ENCODE peak calls at places on chromosomes 5 and 9, in nine cellular contexts. One of them, this sample, is unnamed.

GRCh38 chr5:117615226-117615625 is 1040.6 kb upstream of the SEMA6A start:
- DNase-seq in lung microvascular endothelial cell: no peak
- DNase-seq in AG08396: no peak
- DNase-seq in aorta: no peak
- DNase-seq in HFF-Myc: no peak
- DNase-seq in A549: no peak
- DNase-seq in cardiac fibroblast: no peak
- DNase-seq in stimulated activated CD4-positive, alpha-beta T cell treated with anti-CD3 and anti-CD28 coated beads, Interleukin-15, amount 100 ng/mL, for 48 hours: no peak
- DNase-seq in substantia nigra: no peak
- DNase-seq in this sample: no peak

GRCh38 chr5:155402927-155403645 is 389.5 kb downstream of the KIF4B start:
- DNase-seq in lung microvascular endothelial cell: no peak
- DNase-seq in AG08396: no peak
- DNase-seq in aorta: no peak
- DNase-seq in HFF-Myc: no peak
- DNase-seq in A549: no peak
- DNase-seq in cardiac fibroblast: no peak
- DNase-seq in stimulated activated CD4-positive, alpha-beta T cell treated with anti-CD3 and anti-CD28 coated beads, Interleukin-15, amount 100 ng/mL, for 48 hours: no peak
- DNase-seq in substantia nigra: no peak
- DNase-seq in this sample: no peak

GRCh38 chr9:101387871-101388506 is 3.2 kb upstream of the BAAT start:
- DNase-seq in lung microvascular endothelial cell: peak
- DNase-seq in AG08396: peak
- DNase-seq in aorta: no peak
- DNase-seq in HFF-Myc: no peak
- DNase-seq in A549: no peak
- DNase-seq in cardiac fibroblast: peak
- DNase-seq in stimulated activated CD4-positive, alpha-beta T cell treated with anti-CD3 and anti-CD28 coated beads, Interleukin-15, amount 100 ng/mL, for 48 hours: no peak
- DNase-seq in substantia nigra: no peak
- DNase-seq in this sample: no peak

GRCh38 chr5:113527746-113528145 is 14.3 kb downstream of the YTHDC2 start:
- DNase-seq in lung microvascular endothelial cell: no peak
- DNase-seq in AG08396: no peak
- DNase-seq in aorta: no peak
- DNase-seq in HFF-Myc: no peak
- DNase-seq in A549: no peak
- DNase-seq in cardiac fibroblast: no peak
- DNase-seq in stimulated activated CD4-positive, alpha-beta T cell treated with anti-CD3 and anti-CD28 coated beads, Interleukin-15, amount 100 ng/mL, for 48 hours: no peak
- DNase-seq in substantia nigra: no peak
- DNase-seq in this sample: peak

GRCh38 chr9:38388283-38389223 is 3.9 kb upstream of the ALDH1B1 start:
- DNase-seq in lung microvascular endothelial cell: no peak
- DNase-seq in AG08396: peak
- DNase-seq in aorta: peak
- DNase-seq in HFF-Myc: no peak
- DNase-seq in A549: no peak
- DNase-seq in cardiac fibroblast: peak
- DNase-seq in stimulated activated CD4-positive, alpha-beta T cell treated with anti-CD3 and anti-CD28 coated beads, Interleukin-15, amount 100 ng/mL, for 48 hours: no peak
- DNase-seq in substantia nigra: no peak
- DNase-seq in this sample: peak

GRCh38 chr5:7494446-7495132 is 98.7 kb downstream of the ADCY2 start:
- DNase-seq in lung microvascular endothelial cell: no peak
- DNase-seq in AG08396: no peak
- DNase-seq in aorta: no peak
- DNase-seq in HFF-Myc: no peak
- DNase-seq in A549: no peak
- DNase-seq in cardiac fibroblast: no peak
- DNase-seq in stimulated activated CD4-positive, alpha-beta T cell treated with anti-CD3 and anti-CD28 coated beads, Interleukin-15, amount 100 ng/mL, for 48 hours: no peak
- DNase-seq in substantia nigra: no peak
- DNase-seq in this sample: no peak

GRCh38 chr9:133604856-133605255 is 4.3 kb downstream of the FAM163B start:
- DNase-seq in lung microvascular endothelial cell: no peak
- DNase-seq in AG08396: no peak
- DNase-seq in aorta: peak
- DNase-seq in HFF-Myc: no peak
- DNase-seq in A549: no peak
- DNase-seq in cardiac fibroblast: no peak
- DNase-seq in stimulated activated CD4-positive, alpha-beta T cell treated with anti-CD3 and anti-CD28 coated beads, Interleukin-15, amount 100 ng/mL, for 48 hours: no peak
- DNase-seq in substantia nigra: no peak
- DNase-seq in this sample: no peak

GRCh38 chr5:119070578-119070827 is 384 bp upstream of the DMXL1 start:
- DNase-seq in lung microvascular endothelial cell: no peak
- DNase-seq in AG08396: no peak
- DNase-seq in aorta: peak
- DNase-seq in HFF-Myc: no peak
- DNase-seq in A549: peak
- DNase-seq in cardiac fibroblast: no peak
- DNase-seq in stimulated activated CD4-positive, alpha-beta T cell treated with anti-CD3 and anti-CD28 coated beads, Interleukin-15, amount 100 ng/mL, for 48 hours: no peak
- DNase-seq in substantia nigra: peak
- DNase-seq in this sample: no peak

GRCh38 chr9:1747568-1747967 is 267.6 kb upstream of the SMARCA2 start:
- DNase-seq in lung microvascular endothelial cell: no peak
- DNase-seq in AG08396: no peak
- DNase-seq in aorta: no peak
- DNase-seq in HFF-Myc: no peak
- DNase-seq in A549: no peak
- DNase-seq in cardiac fibroblast: no peak
- DNase-seq in stimulated activated CD4-positive, alpha-beta T cell treated with anti-CD3 and anti-CD28 coated beads, Interleukin-15, amount 100 ng/mL, for 48 hours: no peak
- DNase-seq in substantia nigra: no peak
- DNase-seq in this sample: no peak

GRCh38 chr5:96963267-96963666 is 27.4 kb downstream of the LNPEP start:
- DNase-seq in lung microvascular endothelial cell: peak
- DNase-seq in AG08396: peak
- DNase-seq in aorta: no peak
- DNase-seq in HFF-Myc: peak
- DNase-seq in A549: no peak
- DNase-seq in cardiac fibroblast: peak
- DNase-seq in stimulated activated CD4-positive, alpha-beta T cell treated with anti-CD3 and anti-CD28 coated beads, Interleukin-15, amount 100 ng/mL, for 48 hours: peak
- DNase-seq in substantia nigra: no peak
- DNase-seq in this sample: peak

GRCh38 chr9:122134822-122135528 is 24.6 kb downstream of the NDUFA8 start:
- DNase-seq in lung microvascular endothelial cell: peak
- DNase-seq in AG08396: no peak
- DNase-seq in aorta: no peak
- DNase-seq in HFF-Myc: no peak
- DNase-seq in A549: no peak
- DNase-seq in cardiac fibroblast: peak
- DNase-seq in stimulated activated CD4-positive, alpha-beta T cell treated with anti-CD3 and anti-CD28 coated beads, Interleukin-15, amount 100 ng/mL, for 48 hours: no peak
- DNase-seq in substantia nigra: no peak
- DNase-seq in this sample: no peak

GRCh38 chr5:141677415-141677814 is 4.6 kb downstream of the ARAP3 start:
- DNase-seq in lung microvascular endothelial cell: peak
- DNase-seq in AG08396: no peak
- DNase-seq in aorta: no peak
- DNase-seq in HFF-Myc: no peak
- DNase-seq in A549: peak
- DNase-seq in cardiac fibroblast: no peak
- DNase-seq in stimulated activated CD4-positive, alpha-beta T cell treated with anti-CD3 and anti-CD28 coated beads, Interleukin-15, amount 100 ng/mL, for 48 hours: no peak
- DNase-seq in substantia nigra: no peak
- DNase-seq in this sample: no peak

GRCh38 chr9:70510157-70510770 is 95.8 kb upstream of the KLF9 start:
- DNase-seq in lung microvascular endothelial cell: peak
- DNase-seq in AG08396: no peak
- DNase-seq in aorta: no peak
- DNase-seq in HFF-Myc: no peak
- DNase-seq in A549: peak
- DNase-seq in cardiac fibroblast: no peak
- DNase-seq in stimulated activated CD4-positive, alpha-beta T cell treated with anti-CD3 and anti-CD28 coated beads, Interleukin-15, amount 100 ng/mL, for 48 hours: no peak
- DNase-seq in substantia nigra: peak
- DNase-seq in this sample: no peak

GRCh38 chr9:106682420-106682819 is 180.5 kb upstream of the ZNF462 start:
- DNase-seq in lung microvascular endothelial cell: no peak
- DNase-seq in AG08396: no peak
- DNase-seq in aorta: no peak
- DNase-seq in HFF-Myc: no peak
- DNase-seq in A549: no peak
- DNase-seq in cardiac fibroblast: no peak
- DNase-seq in stimulated activated CD4-positive, alpha-beta T cell treated with anti-CD3 and anti-CD28 coated beads, Interleukin-15, amount 100 ng/mL, for 48 hours: no peak
- DNase-seq in substantia nigra: no peak
- DNase-seq in this sample: no peak

GRCh38 chr5:40378431-40379175 is 301.1 kb upstream of the PTGER4 start:
- DNase-seq in lung microvascular endothelial cell: no peak
- DNase-seq in AG08396: no peak
- DNase-seq in aorta: no peak
- DNase-seq in HFF-Myc: no peak
- DNase-seq in A549: no peak
- DNase-seq in cardiac fibroblast: no peak
- DNase-seq in stimulated activated CD4-positive, alpha-beta T cell treated with anti-CD3 and anti-CD28 coated beads, Interleukin-15, amount 100 ng/mL, for 48 hours: no peak
- DNase-seq in substantia nigra: no peak
- DNase-seq in this sample: no peak

GRCh38 chr9:14702200-14702599 is 9.0 kb upstream of the ZDHHC21 start:
- DNase-seq in lung microvascular endothelial cell: no peak
- DNase-seq in AG08396: no peak
- DNase-seq in aorta: no peak
- DNase-seq in HFF-Myc: no peak
- DNase-seq in A549: no peak
- DNase-seq in cardiac fibroblast: no peak
- DNase-seq in stimulated activated CD4-positive, alpha-beta T cell treated with anti-CD3 and anti-CD28 coated beads, Interleukin-15, amount 100 ng/mL, for 48 hours: no peak
- DNase-seq in substantia nigra: no peak
- DNase-seq in this sample: no peak

GRCh38 chr5:118611332-118611945 is 376.9 kb downstream of the DTWD2 start:
- DNase-seq in lung microvascular endothelial cell: peak
- DNase-seq in AG08396: peak
- DNase-seq in aorta: no peak
- DNase-seq in HFF-Myc: peak
- DNase-seq in A549: peak
- DNase-seq in cardiac fibroblast: peak
- DNase-seq in stimulated activated CD4-positive, alpha-beta T cell treated with anti-CD3 and anti-CD28 coated beads, Interleukin-15, amount 100 ng/mL, for 48 hours: no peak
- DNase-seq in substantia nigra: no peak
- DNase-seq in this sample: peak

GRCh38 chr5:128844354-128844923 is 120.8 kb upstream of the SLC27A6 start:
- DNase-seq in lung microvascular endothelial cell: peak
- DNase-seq in AG08396: no peak
- DNase-seq in aorta: no peak
- DNase-seq in HFF-Myc: no peak
- DNase-seq in A549: peak
- DNase-seq in cardiac fibroblast: peak
- DNase-seq in stimulated activated CD4-positive, alpha-beta T cell treated with anti-CD3 and anti-CD28 coated beads, Interleukin-15, amount 100 ng/mL, for 48 hours: no peak
- DNase-seq in substantia nigra: no peak
- DNase-seq in this sample: no peak

GRCh38 chr9:99474186-99474585 is 252.1 kb downstream of the SEC61B start:
- DNase-seq in lung microvascular endothelial cell: no peak
- DNase-seq in AG08396: no peak
- DNase-seq in aorta: no peak
- DNase-seq in HFF-Myc: no peak
- DNase-seq in A549: no peak
- DNase-seq in cardiac fibroblast: no peak
- DNase-seq in stimulated activated CD4-positive, alpha-beta T cell treated with anti-CD3 and anti-CD28 coated beads, Interleukin-15, amount 100 ng/mL, for 48 hours: no peak
- DNase-seq in substantia nigra: no peak
- DNase-seq in this sample: no peak

GRCh38 chr5:8188874-8189588 is 320.1 kb downstream of the MTRR start:
- DNase-seq in lung microvascular endothelial cell: no peak
- DNase-seq in AG08396: no peak
- DNase-seq in aorta: no peak
- DNase-seq in HFF-Myc: no peak
- DNase-seq in A549: no peak
- DNase-seq in cardiac fibroblast: no peak
- DNase-seq in stimulated activated CD4-positive, alpha-beta T cell treated with anti-CD3 and anti-CD28 coated beads, Interleukin-15, amount 100 ng/mL, for 48 hours: no peak
- DNase-seq in substantia nigra: no peak
- DNase-seq in this sample: no peak

GRCh38 chr9:100477221-100477620 is 4.3 kb downstream of the TMEFF1 start:
- DNase-seq in lung microvascular endothelial cell: no peak
- DNase-seq in AG08396: no peak
- DNase-seq in aorta: no peak
- DNase-seq in HFF-Myc: peak
- DNase-seq in A549: no peak
- DNase-seq in cardiac fibroblast: no peak
- DNase-seq in stimulated activated CD4-positive, alpha-beta T cell treated with anti-CD3 and anti-CD28 coated beads, Interleukin-15, amount 100 ng/mL, for 48 hours: no peak
- DNase-seq in substantia nigra: no peak
- DNase-seq in this sample: no peak

GRCh38 chr9:92133949-92134604 is 18.9 kb upstream of the SPTLC1 start:
- DNase-seq in lung microvascular endothelial cell: peak
- DNase-seq in AG08396: peak
- DNase-seq in aorta: peak
- DNase-seq in HFF-Myc: no peak
- DNase-seq in A549: peak
- DNase-seq in cardiac fibroblast: peak
- DNase-seq in stimulated activated CD4-positive, alpha-beta T cell treated with anti-CD3 and anti-CD28 coated beads, Interleukin-15, amount 100 ng/mL, for 48 hours: peak
- DNase-seq in substantia nigra: peak
- DNase-seq in this sample: peak

GRCh38 chr5:133527311-133527710 is 85.0 kb downstream of the FSTL4 start:
- DNase-seq in lung microvascular endothelial cell: no peak
- DNase-seq in AG08396: no peak
- DNase-seq in aorta: no peak
- DNase-seq in HFF-Myc: no peak
- DNase-seq in A549: no peak
- DNase-seq in cardiac fibroblast: no peak
- DNase-seq in stimulated activated CD4-positive, alpha-beta T cell treated with anti-CD3 and anti-CD28 coated beads, Interleukin-15, amount 100 ng/mL, for 48 hours: no peak
- DNase-seq in substantia nigra: no peak
- DNase-seq in this sample: no peak

GRCh38 chr5:56269216-56269927 is 36.2 kb upstream of the ANKRD55 start:
- DNase-seq in lung microvascular endothelial cell: peak
- DNase-seq in AG08396: peak
- DNase-seq in aorta: no peak
- DNase-seq in HFF-Myc: no peak
- DNase-seq in A549: peak
- DNase-seq in cardiac fibroblast: peak
- DNase-seq in stimulated activated CD4-positive, alpha-beta T cell treated with anti-CD3 and anti-CD28 coated beads, Interleukin-15, amount 100 ng/mL, for 48 hours: no peak
- DNase-seq in substantia nigra: no peak
- DNase-seq in this sample: peak

GRCh38 chr5:10355071-10355889 is 1.8 kb downstream of the MARCHF6 start:
- DNase-seq in lung microvascular endothelial cell: peak
- DNase-seq in AG08396: no peak
- DNase-seq in aorta: no peak
- DNase-seq in HFF-Myc: no peak
- DNase-seq in A549: no peak
- DNase-seq in cardiac fibroblast: no peak
- DNase-seq in stimulated activated CD4-positive, alpha-beta T cell treated with anti-CD3 and anti-CD28 coated beads, Interleukin-15, amount 100 ng/mL, for 48 hours: no peak
- DNase-seq in substantia nigra: no peak
- DNase-seq in this sample: no peak

GRCh38 chr5:53063791-53064190 is 45.8 kb downstream of the MOCS2 start:
- DNase-seq in lung microvascular endothelial cell: no peak
- DNase-seq in AG08396: no peak
- DNase-seq in aorta: no peak
- DNase-seq in HFF-Myc: no peak
- DNase-seq in A549: no peak
- DNase-seq in cardiac fibroblast: no peak
- DNase-seq in stimulated activated CD4-positive, alpha-beta T cell treated with anti-CD3 and anti-CD28 coated beads, Interleukin-15, amount 100 ng/mL, for 48 hours: no peak
- DNase-seq in substantia nigra: no peak
- DNase-seq in this sample: no peak

GRCh38 chr5:13480834-13481233 is 463.7 kb downstream of the DNAH5 start:
- DNase-seq in lung microvascular endothelial cell: no peak
- DNase-seq in AG08396: no peak
- DNase-seq in aorta: no peak
- DNase-seq in HFF-Myc: no peak
- DNase-seq in A549: no peak
- DNase-seq in cardiac fibroblast: no peak
- DNase-seq in stimulated activated CD4-positive, alpha-beta T cell treated with anti-CD3 and anti-CD28 coated beads, Interleukin-15, amount 100 ng/mL, for 48 hours: no peak
- DNase-seq in substantia nigra: no peak
- DNase-seq in this sample: no peak

GRCh38 chr5:65647941-65648340 is 23.1 kb downstream of the SHLD3 start:
- DNase-seq in lung microvascular endothelial cell: no peak
- DNase-seq in AG08396: no peak
- DNase-seq in aorta: no peak
- DNase-seq in HFF-Myc: no peak
- DNase-seq in A549: no peak
- DNase-seq in cardiac fibroblast: no peak
- DNase-seq in stimulated activated CD4-positive, alpha-beta T cell treated with anti-CD3 and anti-CD28 coated beads, Interleukin-15, amount 100 ng/mL, for 48 hours: no peak
- DNase-seq in substantia nigra: no peak
- DNase-seq in this sample: no peak

GRCh38 chr9:7592321-7593319 is 207.0 kb downstream of the DMAC1 start:
- DNase-seq in lung microvascular endothelial cell: peak
- DNase-seq in AG08396: no peak
- DNase-seq in aorta: no peak
- DNase-seq in HFF-Myc: no peak
- DNase-seq in A549: no peak
- DNase-seq in cardiac fibroblast: no peak
- DNase-seq in stimulated activated CD4-positive, alpha-beta T cell treated with anti-CD3 and anti-CD28 coated beads, Interleukin-15, amount 100 ng/mL, for 48 hours: no peak
- DNase-seq in substantia nigra: no peak
- DNase-seq in this sample: no peak

GRCh38 chr5:154767537-154767936 is 12.4 kb downstream of the LARP1 start:
- DNase-seq in lung microvascular endothelial cell: no peak
- DNase-seq in AG08396: no peak
- DNase-seq in aorta: no peak
- DNase-seq in HFF-Myc: no peak
- DNase-seq in A549: no peak
- DNase-seq in cardiac fibroblast: no peak
- DNase-seq in stimulated activated CD4-positive, alpha-beta T cell treated with anti-CD3 and anti-CD28 coated beads, Interleukin-15, amount 100 ng/mL, for 48 hours: no peak
- DNase-seq in substantia nigra: no peak
- DNase-seq in this sample: no peak

GRCh38 chr5:33929925-33930690 is 6.1 kb upstream of the RXFP3 start:
- DNase-seq in lung microvascular endothelial cell: no peak
- DNase-seq in AG08396: no peak
- DNase-seq in aorta: no peak
- DNase-seq in HFF-Myc: no peak
- DNase-seq in A549: no peak
- DNase-seq in cardiac fibroblast: no peak
- DNase-seq in stimulated activated CD4-positive, alpha-beta T cell treated with anti-CD3 and anti-CD28 coated beads, Interleukin-15, amount 100 ng/mL, for 48 hours: no peak
- DNase-seq in substantia nigra: no peak
- DNase-seq in this sample: no peak

This sample was measured in MG63.